ENCODE peak calls at places on chromosomes 3 and 15, in five cellular contexts. V, N, C, S and A are unnamed samples.

GRCh38 chr3:154758109-154758868 is 321.8 kb upstream of the MME start:
- DNase-seq in V (no peak), N (no peak), C (no peak), S (peak; percentile 4), A (no peak)

GRCh38 chr3:53523346-53523745 is 28.9 kb downstream of the CACNA1D start:
- DNase-seq in V (no peak), N (no peak), C (no peak), S (no peak), A (no peak)

GRCh38 chr3:3066378-3066777 is 43.8 kb downstream of the IL5RA start:
- DNase-seq in V (no peak), N (no peak), C (no peak), S (no peak), A (no peak)

GRCh38 chr15:62444104-62445027 is 279.3 kb upstream of the C2CD4B start:
- DNase-seq in V (no peak), N (no peak), C (no peak), S (no peak), A (no peak)

GRCh38 chr3:67384790-67385397 is 269.5 kb downstream of the SUCLG2 start:
- DNase-seq in V (peak; percentile 83), N (peak; percentile 29), C (no peak), S (peak; percentile 6), A (no peak)

GRCh38 chr15:62211348-62211747 is 46.3 kb upstream of the C2CD4B start:
- DNase-seq in V (no peak), N (no peak), C (no peak), S (no peak), A (no peak)

GRCh38 chr3:49283997-49284396 is 7.0 kb upstream of the C3orf62 start:
- DNase-seq in V (no peak), N (no peak), C (no peak), S (no peak), A (no peak)

GRCh38 chr3:116709479-116709878 is at the start of gene TUSC7:
- DNase-seq in V (no peak), N (no peak), C (no peak), S (no peak), A (no peak)

GRCh38 chr3:148816971-148817519 is 10.6 kb upstream of the CPB1 start:
- DNase-seq in V (no peak), N (no peak), C (no peak), S (no peak), A (no peak)
- TF ChIP-seq EP300 in V (no peak), N (no peak), C (no peak), S (no peak), A (no peak)

GRCh38 chr15:90763700-90764099 is 46.6 kb downstream of the BLM start:
- DNase-seq in V (no peak), N (no peak), C (no peak), S (no peak), A (no peak)

GRCh38 chr15:90761629-90762028 is 44.5 kb downstream of the BLM start:
- DNase-seq in V (no peak), N (no peak), C (no peak), S (no peak), A (no peak)

GRCh38 chr15:90760661-90761232 is 43.6 kb downstream of the BLM start:
- DNase-seq in V (no peak), N (no peak), C (no peak), S (no peak), A (no peak)

GRCh38 chr15:90765489-90765888 is 48.3 kb downstream of the BLM start:
- DNase-seq in V (no peak), N (no peak), C (no peak), S (no peak), A (no peak)

DNA sequence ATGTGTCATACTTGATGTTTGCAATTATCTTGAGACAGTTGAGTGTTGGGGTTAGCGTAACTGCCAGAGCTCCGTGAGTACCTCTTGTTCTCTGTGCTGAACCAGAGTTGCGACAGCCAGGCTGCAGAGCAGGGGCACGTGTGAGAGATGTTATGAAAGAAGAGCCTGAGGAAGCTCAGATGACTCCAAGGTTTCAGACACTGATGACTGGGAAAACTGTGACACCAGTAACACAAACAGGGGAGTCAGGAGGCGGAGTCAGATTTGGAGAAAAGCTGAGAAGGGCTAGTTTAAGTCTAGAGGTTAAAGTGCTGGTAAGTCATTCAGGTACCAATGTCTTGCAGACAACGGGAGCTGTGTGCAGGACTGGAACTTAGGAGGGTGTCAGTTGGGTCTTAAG is 45.0 kb downstream of the BLM start:
- DNase-seq in V (no peak), N (peak; percentile 34), C (no peak), S (no peak), A (peak; percentile 81)
- TF ChIP-seq EP300 in V (no peak), N (no peak), C (peak; percentile 20), S (no peak), A (no peak)

GRCh38 chr3:185498503-185499396 is at the start of gene TMEM41A:
- DNase-seq in V (peak; percentile 98), N (peak; percentile 97), C (peak; percentile 92), S (peak; percentile 80), A (peak; percentile 97)
- TF ChIP-seq EP300 in V (no peak), N (no peak), C (no peak), S (no peak), A (no peak)

GRCh38 chr15:42918047-42918446 is 2.5 kb downstream of the TTBK2 start:
- DNase-seq in V (no peak), N (no peak), C (no peak), S (no peak), A (no peak)

GRCh38 chr15:42919794-42920280 is 741 bp downstream of the TTBK2 start:
- DNase-seq in V (no peak), N (no peak), C (peak; percentile 11), S (no peak), A (no peak)

GRCh38 chr15:42921049-42921731 is 612 bp upstream of the TTBK2 start:
- DNase-seq in V (no peak), N (peak; percentile 27), C (no peak), S (no peak), A (no peak)

GRCh38 chr15:42919308-42919707 is 1.3 kb downstream of the TTBK2 start:
- DNase-seq in V (no peak), N (no peak), C (no peak), S (no peak), A (no peak)

DNA sequence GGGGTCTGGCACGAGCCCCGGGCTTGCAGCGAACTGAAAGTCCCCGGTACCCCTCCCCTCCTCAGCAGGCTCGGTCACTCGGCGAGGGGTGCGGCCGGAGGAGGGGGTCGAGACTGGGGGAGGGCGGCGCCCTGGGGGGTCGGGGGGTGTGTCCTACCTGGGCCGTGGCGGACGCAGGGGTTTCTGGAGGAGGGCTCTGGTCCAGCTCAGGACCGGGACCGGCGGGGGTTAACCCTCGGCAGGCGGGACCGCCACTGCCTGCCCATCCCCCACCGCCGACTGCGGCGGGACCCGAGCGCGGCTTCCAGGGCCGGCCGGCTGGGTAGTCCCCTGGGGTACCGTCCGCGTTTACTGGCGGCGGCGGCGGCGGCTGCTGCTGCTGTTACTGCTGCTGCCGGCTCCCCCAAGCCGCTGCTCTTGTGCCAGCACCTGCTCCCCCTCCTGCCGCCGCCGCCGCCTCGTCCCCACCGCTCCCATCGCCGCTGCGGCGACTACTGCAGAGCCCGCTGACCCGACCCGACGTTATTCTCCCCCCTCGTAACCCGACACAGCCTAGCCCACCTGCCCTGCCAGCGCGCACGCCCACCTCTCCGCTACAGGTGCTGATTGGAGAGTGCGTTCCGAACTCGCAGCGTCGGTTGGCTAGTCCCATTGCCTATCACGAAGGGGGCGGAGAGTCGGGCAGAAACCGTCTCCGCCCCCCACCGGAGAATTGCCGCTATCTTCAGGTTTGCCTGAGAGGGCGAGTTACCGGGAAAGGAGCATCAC is at the start of gene TTBK2:
- DNase-seq in V (peak; percentile 98), N (peak; percentile 98), C (peak; percentile 98), S (peak; percentile 74), A (peak; percentile 98)
- TF ChIP-seq EP300 in V (no peak), N (no peak), C (no peak), S (no peak), A (no peak)

GRCh38 chr3:197961582-197961945 is 1.5 kb downstream of the LMLN start:
- DNase-seq in V (no peak), N (no peak), C (no peak), S (no peak), A (no peak)
- TF ChIP-seq EP300 in V (no peak), N (no peak), C (no peak), S (no peak), A (no peak)

GRCh38 chr3:196122021-196122687 is 40.3 kb upstream of the TFRC start:
- DNase-seq in V (no peak), N (no peak), C (peak; percentile 67), S (no peak), A (no peak)
- TF ChIP-seq EP300 in V (no peak), N (no peak), C (no peak), S (no peak), A (no peak)

GRCh38 chr3:98884675-98885371 is 16.7 kb downstream of the DCBLD2 start:
- DNase-seq in V (no peak), N (no peak), C (no peak), S (no peak), A (no peak)
- TF ChIP-seq EP300 in V (no peak), N (no peak), C (no peak), S (no peak), A (no peak)